ENCODE peak calls at places on chromosomes 6 and 20, in five cellular contexts. F is NCI-H82; K is stimulated activated CD4-positive, alpha-beta T cell treated with anti-CD3 and anti-CD28 coated beads, Interleukin-4, amount 100 ng/mL, for 24 hours; N is upper lobe of right lung; D is GM13976. U is an unnamed sample.

GRCh38 chr20:58647814-58648501 is 3.1 kb upstream of the STX16 start:
- DNase-seq in D (no peak), K (no peak), F (no peak), N (peak), U (no peak)

GRCh38 chr6:158042245-158042798 is 60.7 kb downstream of the SYNJ2 start:
- DNase-seq in F (no peak), K (no peak), N (peak), D (no peak), U (peak)

GRCh38 chr6:96611342-96611964 is 48.5 kb downstream of the FHL5 start:
- DNase-seq in D (peak), F (peak), N (no peak), K (no peak), U (no peak)

GRCh38 chr6:126280287-126280686 is 59.6 kb upstream of the CENPW start:
- DNase-seq in K (no peak), N (no peak), F (no peak), D (no peak), U (no peak)

GRCh38 chr20:4985658-4986057 is 15.7 kb downstream of the SLC23A2 start:
- DNase-seq in D (no peak), N (no peak), F (no peak), K (no peak), U (no peak)

GRCh38 chr6:41072836-41073202 is at the start of gene NFYA:
- DNase-seq in F (no peak), N (peak), K (no peak), D (no peak), U (peak)

GRCh38 chr6:9933674-9934073 is 481.2 kb downstream of the TFAP2A start:
- DNase-seq in F (no peak), K (no peak), D (no peak), N (no peak), U (no peak)

GRCh38 chr20:20521736-20522135 is 153.8 kb downstream of the INSM1 start:
- DNase-seq in D (no peak), N (no peak), F (no peak), K (no peak), U (no peak)

GRCh38 chr6:46909371-46909770 is 12.4 kb downstream of the ADGRF5 start:
- DNase-seq in D (no peak), N (no peak), F (no peak), K (no peak), U (no peak)

GRCh38 chr6:90369024-90369519 is 72.4 kb upstream of the BACH2 start:
- DNase-seq in K (peak), D (peak), F (no peak), N (no peak), U (no peak)

GRCh38 chr6:110075406-110075805 is 97.3 kb downstream of the GPR6 start:
- DNase-seq in K (no peak), D (no peak), F (no peak), N (no peak), U (no peak)

GRCh38 chr6:17629824-17630510 is 29.9 kb downstream of the FAM8A1 start:
- DNase-seq in K (no peak), D (no peak), F (no peak), N (no peak), U (no peak)

GRCh38 chr6:140319209-140319608 is 944.8 kb upstream of the CITED2 start:
- DNase-seq in F (no peak), N (no peak), D (no peak), K (no peak), U (no peak)

GRCh38 chr6:83601119-83601518 is 88.8 kb downstream of the PRSS35 start:
- DNase-seq in N (no peak), F (no peak), K (no peak), D (no peak), U (no peak)

GRCh38 chr6:22956029-22956715 is 386.8 kb downstream of the HDGFL1 start:
- DNase-seq in D (no peak), F (no peak), N (no peak), K (no peak), U (no peak)

GRCh38 chr20:15199698-15200097 is 862.3 kb upstream of the FLRT3 start:
- DNase-seq in F (no peak), K (no peak), N (no peak), D (peak), U (no peak)

GRCh38 chr20:11144114-11144513 is 470.3 kb upstream of the JAG1 start:
- DNase-seq in K (no peak), F (no peak), D (no peak), N (no peak), U (no peak)

GRCh38 chr6:94389218-94389617 is 969.9 kb upstream of the EPHA7 start:
- DNase-seq in K (no peak), D (no peak), N (no peak), F (peak), U (no peak)

GRCh38 chr6:132512638-132513632 is at the start of gene STX7:
- DNase-seq in D (peak), K (peak), F (peak), N (peak), U (peak)

GRCh38 chr20:41182296-41183212 is 45.2 kb downstream of the PLCG1 start:
- DNase-seq in K (no peak), D (no peak), N (no peak), F (no peak), U (peak)

GRCh38 chr6:105292689-105293339 is 110.1 kb downstream of the PREP start:
- DNase-seq in D (no peak), K (no peak), F (no peak), N (no peak), U (no peak)

GRCh38 chr6:105985816-105986632 is 100.1 kb upstream of the PRDM1 start:
- DNase-seq in K (no peak), F (no peak), D (no peak), N (no peak), U (no peak)

GRCh38 chr20:8339313-8339712 is 207.2 kb downstream of the PLCB1 start:
- DNase-seq in N (no peak), D (no peak), K (no peak), F (no peak), U (no peak)

GRCh38 chr6:170184324-170184723 is 106.6 kb downstream of the DLL1 start:
- DNase-seq in F (no peak), K (no peak), N (peak), D (no peak), U (no peak)

GRCh38 chr20:39016076-39016475 is 53.9 kb downstream of the DHX35 start:
- DNase-seq in K (no peak), F (peak), N (no peak), D (no peak), U (no peak)

GRCh38 chr6:118810420-118811027 is 83.4 kb upstream of the ASF1A start:
- DNase-seq in N (no peak), D (no peak), K (peak), F (no peak), U (peak)

GRCh38 chr6:80363501-80363900 is 257.0 kb downstream of the BCKDHB start:
- DNase-seq in K (no peak), D (no peak), N (no peak), F (no peak), U (no peak)

GRCh38 chr6:14664616-14665315 is 547.2 kb downstream of the CD83 start:
- DNase-seq in D (no peak), K (no peak), N (no peak), F (peak), U (no peak)

GRCh38 chr6:157595768-157596167 is 214.8 kb downstream of the ZDHHC14 start:
- DNase-seq in K (no peak), N (no peak), F (no peak), D (no peak), U (no peak)

GRCh38 chr6:108778421-108779186 is 69.6 kb upstream of the ARMC2 start:
- DNase-seq in N (no peak), D (no peak), K (no peak), F (peak), U (no peak)

GRCh38 chr6:14068133-14068532 is 49.4 kb upstream of the CD83 start:
- DNase-seq in F (no peak), N (no peak), D (no peak), K (no peak), U (no peak)

U was measured in activated effector memory CD4-positive, alpha-beta T cell treated with anti-CD3 and anti-CD28 coated beads, Interleukin-2, amount 50 U/mL, for 16 hours.